ENCODE peak calls at places on chromosomes 7 and 10, in nine cellular contexts. C is CD8-positive, alpha-beta T cell; E is left ventricle myocardium inferior; K is PC-9; W is fibroblast of lung; F is esophagus squamous epithelium; J is IMR-90; Y is mammary epithelial cell; M is left lung. P is an unnamed sample.

GRCh38 chr7:87886875-87887274 is 10.6 kb downstream of the DBF4 start:
- DNase-seq in Y (peak; percentile 7), J (peak; percentile 56), F (no peak), C (no peak), E (no peak), K (peak; percentile 37), W (peak; percentile 33), M (no peak), P (no peak)

GRCh38 chr7:20744913-20745587 is 41.6 kb downstream of the SP8 start:
- DNase-seq in M (no peak), W (peak; percentile 39), F (no peak), C (no peak), E (no peak), J (no peak), K (peak; percentile 55), Y (no peak), P (no peak)

GRCh38 chr7:77430927-77431326 is 14.8 kb upstream of the GSAP start:
- DNase-seq in W (no peak), K (no peak), J (no peak), E (no peak), M (no peak), C (no peak), F (no peak), Y (no peak), P (no peak)

GRCh38 chr7:73844848-73845460 is 2.6 kb upstream of the METTL27 start:
- DNase-seq in K (peak; percentile 77), W (peak; percentile 62), J (peak; percentile 75), E (no peak), C (no peak), Y (peak; percentile 86), F (no peak), M (no peak), P (no peak)

GRCh38 chr7:25952277-25953057 is 199.5 kb upstream of the NFE2L3 start:
- DNase-seq in K (no peak), M (no peak), J (no peak), W (no peak), F (no peak), C (no peak), Y (no peak), E (no peak), P (no peak)

GRCh38 chr7:4550117-4550516 is 132.0 kb upstream of the FOXK1 start:
- DNase-seq in K (no peak), J (no peak), Y (no peak), M (no peak), E (peak; percentile 18), W (no peak), C (no peak), F (no peak), P (no peak)

GRCh38 chr7:109663806-109664205 is 1094.1 kb downstream of the DNAJB9 start:
- DNase-seq in E (no peak), K (no peak), J (no peak), Y (no peak), C (no peak), F (no peak), M (no peak), W (no peak), P (no peak)

GRCh38 chr10:46556515-46557318 is at the start of gene GPRIN2:
- DNase-seq in M (peak; percentile 67), F (no peak), J (no peak), K (peak; percentile 33), Y (no peak), W (no peak), E (peak; percentile 20), C (no peak), P (peak; percentile 0)

GRCh38 chr7:108461855-108462254 is 5.6 kb upstream of the NRCAM start:
- DNase-seq in J (no peak), E (no peak), K (no peak), F (no peak), C (no peak), M (no peak), W (peak; percentile 31), Y (no peak), P (no peak)

GRCh38 chr7:134545918-134546317 is 3.0 kb upstream of the AKR1B15 start:
- DNase-seq in M (no peak), Y (no peak), F (no peak), C (no peak), J (no peak), W (no peak), K (no peak), E (no peak), P (no peak)

GRCh38 chr7:70836279-70836678 is 295.7 kb upstream of the GALNT17 start:
- DNase-seq in Y (no peak), J (no peak), K (no peak), M (no peak), E (no peak), C (no peak), F (no peak), W (no peak), P (no peak)

GRCh38 chr7:70835658-70836057 is 296.3 kb upstream of the GALNT17 start:
- DNase-seq in W (no peak), M (no peak), Y (no peak), J (no peak), C (no peak), K (no peak), E (no peak), F (no peak), P (no peak)

GRCh38 chr7:70836946-70837345 is 295.0 kb upstream of the GALNT17 start:
- DNase-seq in F (no peak), K (no peak), M (no peak), Y (no peak), C (no peak), J (no peak), W (no peak), E (no peak), P (no peak)

GRCh38 chr7:70838292-70838907 is 293.5 kb upstream of the GALNT17 start:
- DNase-seq in M (no peak), J (no peak), E (no peak), W (no peak), Y (no peak), C (no peak), K (no peak), F (no peak), P (no peak)

DNA sequence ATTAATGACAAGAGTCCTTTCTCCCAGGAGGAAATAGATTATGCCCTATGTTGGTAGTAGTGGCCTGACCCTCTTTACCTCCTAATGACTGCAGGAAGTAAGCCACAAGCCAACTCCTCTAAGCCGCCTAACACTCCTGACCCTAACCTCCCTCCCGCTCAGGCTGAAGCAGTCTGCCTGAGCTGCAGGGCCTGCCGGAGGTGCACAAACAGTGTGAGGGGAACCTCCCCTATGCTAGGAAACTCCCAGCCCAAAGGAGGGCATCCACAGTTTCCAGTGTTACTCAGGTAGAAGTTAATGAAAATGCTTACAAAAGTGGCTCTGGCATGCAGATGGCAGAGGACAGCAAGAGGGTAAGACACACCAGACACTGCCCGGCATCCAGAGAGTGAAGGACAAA is 294.4 kb upstream of the GALNT17 start:
- DNase-seq in E (no peak), Y (no peak), K (no peak), W (no peak), C (no peak), J (no peak), F (no peak), M (no peak), P (no peak)
- H3K4me3 ChIP-seq in E (no peak overlapping the region), Y (no peak overlapping the region), K (no peak overlapping the region), W (no peak overlapping the region), C (no peak overlapping the region), J (no peak overlapping the region), F (no peak overlapping the region), M (no peak overlapping the region), P (no peak overlapping the region)

GRCh38 chr7:150401861-150402631 is 22.9 kb downstream of the ZNF775 start:
- DNase-seq in J (no peak), E (no peak), F (no peak), Y (no peak), W (no peak), M (no peak), K (no peak), C (no peak), P (no peak)

GRCh38 chr7:150399861-150400778 is 21.0 kb downstream of the ZNF775 start:
- DNase-seq in F (no peak), M (no peak), E (no peak), Y (peak; percentile 81), K (peak; percentile 91), C (no peak), J (peak; percentile 19), W (peak; percentile 45), P (no peak)

GRCh38 chr7:150401424-150401790 is 22.3 kb downstream of the ZNF775 start:
- DNase-seq in C (no peak), E (no peak), Y (no peak), F (no peak), J (no peak), W (no peak), M (no peak), K (no peak), P (no peak)

GRCh38 chr7:150399421-150399820 is 20.3 kb downstream of the ZNF775 start:
- DNase-seq in W (no peak), C (no peak), Y (no peak), E (no peak), J (no peak), F (no peak), M (no peak), K (no peak), P (no peak)

GRCh38 chr7:150400779-150401423 is 21.8 kb downstream of the ZNF775 start:
- DNase-seq in F (no peak), K (no peak), J (no peak), E (no peak), W (no peak), Y (no peak), M (no peak), C (no peak), P (no peak)
- H3K36me3 ChIP-seq in F (peaks cover 26% of the 10 kb centered on the region), K (no peaks in the 10 kb centered on the region), J (peaks cover 20% of the 10 kb centered on the region), E (peaks cover 18% of the 10 kb centered on the region), W (peaks cover 2% of the 10 kb centered on the region), Y (no peaks in the 10 kb centered on the region), M (peaks cover 23% of the 10 kb centered on the region), C (no peaks in the 10 kb centered on the region), P (no peaks in the 10 kb centered on the region)

GRCh38 chr10:43647576-43647975 is 1.1 kb downstream of the ZNF32 start:
- DNase-seq in K (no peak), F (no peak), C (no peak), W (no peak), E (no peak), M (no peak), J (no peak), Y (no peak), P (no peak)
- H3K4me3 ChIP-seq in K (peak overlapping the region; percentile 66), F (no peak overlapping the region), C (peak overlapping the region; percentile 92), W (no peak overlapping the region), E (peak overlapping the region; percentile 96), M (no peak overlapping the region), J (no peak overlapping the region), Y (no peak overlapping the region), P (peak overlapping the region; percentile 70)

GRCh38 chr7:18754766-18755165 is 259.2 kb downstream of the HDAC9 start:
- DNase-seq in W (peak; percentile 68), C (no peak), E (no peak), Y (peak; percentile 46), F (no peak), K (peak; percentile 29), M (no peak), J (peak; percentile 16), P (no peak)

GRCh38 chr7:18753972-18754610 is 258.5 kb downstream of the HDAC9 start:
- DNase-seq in E (no peak), K (peak; percentile 9), C (no peak), J (peak; percentile 94), M (no peak), Y (peak; percentile 43), W (peak; percentile 99), F (no peak), P (no peak)

GRCh38 chr7:18756378-18757050 is 261.0 kb downstream of the HDAC9 start:
- DNase-seq in J (no peak), C (no peak), F (no peak), W (no peak), Y (no peak), E (no peak), K (peak; percentile 8), M (no peak), P (no peak)

GRCh38 chr7:18760046-18760445 is 264.5 kb downstream of the HDAC9 start:
- DNase-seq in K (no peak), F (no peak), J (peak; percentile 21), E (no peak), W (peak; percentile 39), Y (no peak), M (no peak), C (no peak), P (no peak)

GRCh38 chr7:18755793-18756192 is 260.2 kb downstream of the HDAC9 start:
- DNase-seq in J (no peak), M (no peak), K (peak; percentile 28), C (no peak), W (no peak), F (no peak), Y (no peak), E (no peak), P (no peak)
- H3K36me3 ChIP-seq in J (no peaks in the 10 kb centered on the region), M (no peaks in the 10 kb centered on the region), K (no peaks in the 10 kb centered on the region), C (no peaks in the 10 kb centered on the region), W (no peaks in the 10 kb centered on the region), F (no peaks in the 10 kb centered on the region), Y (no peaks in the 10 kb centered on the region), E (no peaks in the 10 kb centered on the region), P (no peaks in the 10 kb centered on the region)

P was measured in naive thymus-derived CD4-positive, alpha-beta T cell.